ENCODE peak calls at places on chromosomes 7 and 10, in four cellular contexts. One of them, this sample, is unnamed.

GRCh38 chr7:34672430-34672829 is 14.4 kb downstream of the NPSR1 start:
- DNase-seq in GM12865: no peak
- DNase-seq in ovary: no peak
- DNase-seq in GM20000: no peak
- DNase-seq in this sample: peak

GRCh38 chr10:131830446-131831130 is 70.2 kb upstream of the PPP2R2D start:
- DNase-seq in GM20000: no peak
- DNase-seq in ovary: no peak
- DNase-seq in GM12865: no peak
- DNase-seq in this sample: no peak

GRCh38 chr7:22858640-22859561 is 36.3 kb upstream of the TOMM7 start:
- DNase-seq in GM12865: peak
- DNase-seq in GM20000: peak
- DNase-seq in ovary: no peak
- DNase-seq in this sample: peak

GRCh38 chr7:121994625-121995410 is 121.9 kb downstream of the PTPRZ1 start:
- DNase-seq in ovary: peak
- DNase-seq in GM12865: peak
- DNase-seq in GM20000: peak
- DNase-seq in this sample: peak

GRCh38 chr10:64867501-64867962 is 1346.3 kb downstream of the REEP3 start:
- DNase-seq in GM12865: no peak
- DNase-seq in GM20000: no peak
- DNase-seq in ovary: no peak
- DNase-seq in this sample: no peak

GRCh38 chr10:5095687-5096086 is 1.5 kb downstream of the AKR1C3 start:
- DNase-seq in GM12865: no peak
- DNase-seq in ovary: no peak
- DNase-seq in GM20000: no peak
- DNase-seq in this sample: no peak

GRCh38 chr10:67306588-67307205 is 380.9 kb downstream of the LRRTM3 start:
- DNase-seq in GM20000: peak
- DNase-seq in GM12865: peak
- DNase-seq in ovary: no peak
- DNase-seq in this sample: no peak

GRCh38 chr7:50022451-50022850 is 70.6 kb downstream of the ZPBP start:
- DNase-seq in ovary: no peak
- DNase-seq in GM20000: no peak
- DNase-seq in GM12865: no peak
- DNase-seq in this sample: no peak

GRCh38 chr7:34939175-34939574 is 98.1 kb downstream of the DPY19L1 start:
- DNase-seq in GM20000: no peak
- DNase-seq in GM12865: no peak
- DNase-seq in ovary: no peak
- DNase-seq in this sample: peak

GRCh38 chr10:96089116-96089515 is 41.0 kb upstream of the ZNF518A start:
- DNase-seq in GM20000: peak
- DNase-seq in GM12865: no peak
- DNase-seq in ovary: no peak
- DNase-seq in this sample: no peak

GRCh38 chr10:86195521-86195920 is 171.1 kb downstream of the GRID1 start:
- DNase-seq in GM12865: no peak
- DNase-seq in GM20000: no peak
- DNase-seq in ovary: no peak
- DNase-seq in this sample: no peak

GRCh38 chr10:4004144-4004543 is 219.1 kb upstream of the KLF6 start:
- DNase-seq in GM12865: no peak
- DNase-seq in ovary: no peak
- DNase-seq in GM20000: no peak
- DNase-seq in this sample: no peak

GRCh38 chr10:22103701-22104100 is 100.2 kb upstream of the DNAJC1 start:
- DNase-seq in ovary: no peak
- DNase-seq in GM12865: peak
- DNase-seq in GM20000: peak
- DNase-seq in this sample: no peak

GRCh38 chr7:77226357-77226839 is 26.8 kb upstream of the FGL2 start:
- DNase-seq in GM12865: no peak
- DNase-seq in GM20000: no peak
- DNase-seq in ovary: no peak
- DNase-seq in this sample: no peak

GRCh38 chr10:18666810-18667209 is 7.6 kb downstream of the ARL5B start:
- DNase-seq in GM12865: no peak
- DNase-seq in ovary: no peak
- DNase-seq in GM20000: no peak
- DNase-seq in this sample: peak

GRCh38 chr7:144519900-144520299 is 116.4 kb upstream of the NOBOX start:
- DNase-seq in ovary: no peak
- DNase-seq in GM12865: no peak
- DNase-seq in GM20000: no peak
- DNase-seq in this sample: no peak

GRCh38 chr7:113710310-113711106 is 208.3 kb downstream of the PPP1R3A start:
- DNase-seq in GM20000: peak
- DNase-seq in GM12865: peak
- DNase-seq in ovary: no peak
- DNase-seq in this sample: peak

GRCh38 chr10:110774069-110775021 is 97.4 kb upstream of the PDCD4 start:
- DNase-seq in ovary: no peak
- DNase-seq in GM12865: peak
- DNase-seq in GM20000: peak
- DNase-seq in this sample: peak

GRCh38 chr10:28410420-28411135 is 107.7 kb upstream of the MPP7 start:
- DNase-seq in ovary: no peak
- DNase-seq in GM12865: no peak
- DNase-seq in GM20000: no peak
- DNase-seq in this sample: no peak

GRCh38 chr7:35831208-35831607 is 30.4 kb downstream of the SEPTIN7 start:
- DNase-seq in ovary: no peak
- DNase-seq in GM20000: no peak
- DNase-seq in GM12865: no peak
- DNase-seq in this sample: no peak

GRCh38 chr10:72107325-72108003 is 19.1 kb upstream of the SPOCK2 start:
- DNase-seq in ovary: no peak
- DNase-seq in GM20000: peak
- DNase-seq in GM12865: peak
- DNase-seq in this sample: no peak

GRCh38 chr10:101244321-101245050 is 15.2 kb upstream of the LBX1 start:
- DNase-seq in ovary: no peak
- DNase-seq in GM20000: no peak
- DNase-seq in GM12865: no peak
- DNase-seq in this sample: no peak

GRCh38 chr10:90306187-90306586 is 551.7 kb downstream of the HTR7 start:
- DNase-seq in GM12865: no peak
- DNase-seq in ovary: no peak
- DNase-seq in GM20000: no peak
- DNase-seq in this sample: no peak

GRCh38 chr10:131786756-131787605 is 113.8 kb upstream of the PPP2R2D start:
- DNase-seq in GM20000: peak
- DNase-seq in GM12865: peak
- DNase-seq in ovary: peak
- DNase-seq in this sample: no peak

GRCh38 chr7:96224682-96225081 is 97.2 kb downstream of the SLC25A13 start:
- DNase-seq in ovary: no peak
- DNase-seq in GM20000: peak
- DNase-seq in GM12865: no peak
- DNase-seq in this sample: no peak

GRCh38 chr10:4698075-4698474 is 127.9 kb upstream of the AKR1E2 start:
- DNase-seq in GM20000: no peak
- DNase-seq in ovary: no peak
- DNase-seq in GM12865: no peak
- DNase-seq in this sample: no peak

GRCh38 chr10:69404786-69405185 is 11.9 kb downstream of the TACR2 start:
- DNase-seq in GM12865: no peak
- DNase-seq in ovary: no peak
- DNase-seq in GM20000: no peak
- DNase-seq in this sample: no peak

GRCh38 chr10:58175990-58176910 is 91.4 kb downstream of the IPMK start:
- DNase-seq in ovary: no peak
- DNase-seq in GM20000: no peak
- DNase-seq in GM12865: no peak
- DNase-seq in this sample: no peak

GRCh38 chr7:22723171-22723601 is 3.8 kb upstream of the IL6 start:
- DNase-seq in GM20000: no peak
- DNase-seq in ovary: no peak
- DNase-seq in GM12865: peak
- DNase-seq in this sample: no peak

GRCh38 chr10:109974509-109975191 is 33.1 kb upstream of the ADD3 start:
- DNase-seq in GM20000: no peak
- DNase-seq in ovary: no peak
- DNase-seq in GM12865: no peak
- DNase-seq in this sample: no peak

GRCh38 chr10:3622427-3622826 is 162.6 kb downstream of the KLF6 start:
- DNase-seq in ovary: no peak
- DNase-seq in GM12865: no peak
- DNase-seq in GM20000: no peak
- DNase-seq in this sample: no peak

GRCh38 chr7:38411404-38411803 is 138.0 kb upstream of the TARP start:
- DNase-seq in ovary: no peak
- DNase-seq in GM20000: no peak
- DNase-seq in GM12865: peak
- DNase-seq in this sample: no peak

GRCh38 chr10:119305860-119306513 is 98.6 kb downstream of the GRK5 start:
- DNase-seq in GM20000: peak
- DNase-seq in GM12865: peak
- DNase-seq in ovary: peak
- DNase-seq in this sample: peak

GRCh38 chr7:116647861-116648260 is 24.1 kb upstream of the MET start:
- DNase-seq in GM12865: no peak
- DNase-seq in ovary: no peak
- DNase-seq in GM20000: no peak
- DNase-seq in this sample: no peak

DNA sequence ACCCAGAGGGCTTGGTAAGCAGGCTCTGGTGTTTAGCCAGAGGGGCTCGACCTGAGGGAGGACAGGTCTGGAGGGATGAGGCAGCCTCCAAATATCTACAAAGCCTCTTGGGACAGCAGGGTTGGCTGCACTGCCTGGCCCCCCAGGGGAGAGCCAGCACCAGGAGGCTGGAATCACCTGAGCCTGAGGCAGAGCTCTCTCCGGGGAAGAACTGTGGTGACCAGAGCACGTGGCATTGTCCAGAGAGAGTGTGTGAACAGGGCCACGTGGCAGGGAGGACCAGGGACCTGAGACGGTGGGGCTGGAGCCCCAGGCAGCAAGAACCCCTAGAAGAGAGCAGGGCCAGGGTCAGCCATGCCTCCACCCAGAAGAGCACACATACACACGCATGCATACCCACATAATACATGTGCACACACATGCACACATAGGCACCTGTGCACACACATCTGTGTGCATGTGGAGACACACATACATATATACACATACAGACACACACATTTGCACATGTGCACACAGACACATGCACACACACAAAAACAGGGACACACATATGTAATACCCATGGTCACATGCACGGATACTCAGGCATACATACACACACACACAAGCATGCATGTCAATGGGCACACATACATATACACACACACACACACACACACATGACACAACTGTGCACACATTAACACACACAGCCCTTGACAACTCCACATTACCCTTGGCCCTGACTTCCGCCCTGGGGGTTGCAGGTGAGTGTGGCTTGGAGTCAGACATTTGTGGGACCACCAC is 94.9 kb downstream of the MYL10 start:
- DNase-seq in GM20000: no peak
- DNase-seq in ovary: no peak
- DNase-seq in GM12865: no peak
- DNase-seq in this sample: no peak
- TF ChIP-seq CTCF in GM20000: no peak
- TF ChIP-seq CTCF in ovary: no peak
- TF ChIP-seq CTCF in GM12865: no peak
- TF ChIP-seq CTCF in this sample: no peak

GRCh38 chr7:142557971-142558582 is 191.2 kb upstream of the PRSS1 start:
- DNase-seq in GM12865: peak
- DNase-seq in GM20000: peak
- DNase-seq in ovary: no peak
- DNase-seq in this sample: no peak
- TF ChIP-seq CTCF in GM12865: peak
- TF ChIP-seq CTCF in GM20000: peak
- TF ChIP-seq CTCF in ovary: no peak
- TF ChIP-seq CTCF in this sample: peak

GRCh38 chr7:82175319-82175718 is 268.3 kb downstream of the CACNA2D1 start:
- DNase-seq in ovary: no peak
- DNase-seq in GM12865: no peak
- DNase-seq in GM20000: no peak
- DNase-seq in this sample: no peak

GRCh38 chr7:82167568-82168314 is 275.8 kb downstream of the CACNA2D1 start:
- DNase-seq in GM12865: no peak
- DNase-seq in ovary: no peak
- DNase-seq in GM20000: no peak
- DNase-seq in this sample: no peak

GRCh38 chr7:82172896-82173295 is 270.7 kb downstream of the CACNA2D1 start:
- DNase-seq in GM12865: no peak
- DNase-seq in GM20000: no peak
- DNase-seq in ovary: no peak
- DNase-seq in this sample: no peak

GRCh38 chr7:82173400-82174021 is 270.1 kb downstream of the CACNA2D1 start:
- DNase-seq in GM12865: no peak
- DNase-seq in GM20000: no peak
- DNase-seq in ovary: no peak
- DNase-seq in this sample: no peak

DNA sequence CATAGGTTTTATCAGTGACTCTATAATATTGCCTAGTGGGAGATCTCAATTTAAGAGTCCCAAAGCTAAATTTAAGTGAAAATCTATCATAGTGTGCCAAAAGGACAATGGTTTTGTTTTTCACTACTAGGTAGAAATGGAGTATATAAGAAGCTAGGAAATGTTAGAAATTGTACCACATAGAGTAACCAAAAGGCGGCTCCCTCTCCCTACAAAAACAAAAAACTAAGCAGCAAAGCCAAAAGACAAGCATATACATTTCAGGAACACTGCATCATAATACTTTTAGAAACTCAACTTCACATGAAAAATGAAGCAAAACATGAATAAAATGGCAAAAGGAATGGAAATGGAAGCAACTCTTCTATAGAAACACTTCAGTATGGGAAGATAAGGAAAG is 271.6 kb downstream of the CACNA2D1 start:
- DNase-seq in ovary: no peak
- DNase-seq in GM12865: no peak
- DNase-seq in GM20000: no peak
- DNase-seq in this sample: no peak
- TF ChIP-seq CTCF in ovary: no peak
- TF ChIP-seq CTCF in GM12865: peak
- TF ChIP-seq CTCF in GM20000: no peak
- TF ChIP-seq CTCF in this sample: no peak

GRCh38 chr7:2313450-2314208 is 612 bp downstream of the SNX8 start:
- DNase-seq in ovary: no peak
- DNase-seq in GM20000: no peak
- DNase-seq in GM12865: peak
- DNase-seq in this sample: no peak

GRCh38 chr7:2316578-2316977 is 2.3 kb upstream of the SNX8 start:
- DNase-seq in GM12865: no peak
- DNase-seq in GM20000: no peak
- DNase-seq in ovary: no peak
- DNase-seq in this sample: no peak

GRCh38 chr7:2312272-2312929 is 1.8 kb downstream of the SNX8 start:
- DNase-seq in GM20000: peak
- DNase-seq in GM12865: peak
- DNase-seq in ovary: no peak
- DNase-seq in this sample: no peak

GRCh38 chr7:2315787-2316186 is 1.5 kb upstream of the SNX8 start:
- DNase-seq in GM20000: no peak
- DNase-seq in ovary: no peak
- DNase-seq in GM12865: no peak
- DNase-seq in this sample: no peak

GRCh38 chr7:2314209-2314955 is at the start of gene SNX8:
- DNase-seq in GM20000: peak
- DNase-seq in ovary: peak
- DNase-seq in GM12865: peak
- DNase-seq in this sample: no peak
- TF ChIP-seq CTCF in GM20000: no peak
- TF ChIP-seq CTCF in ovary: no peak
- TF ChIP-seq CTCF in GM12865: no peak
- TF ChIP-seq CTCF in this sample: no peak